ENCODE peak calls at places on chromosomes 2 and 18, in seven cellular contexts. A is HepG2, J is H1, Z is SK-N-SH, L is HCT116, O is K562, I is GM12878. M is an unnamed sample.

GRCh38 chr18:12803069-12803936 is 80.7 kb downstream of the PTPN2 start:
- DNase-seq in A (no peak), J (no peak), Z (no peak), L (no peak), O (no peak), I (peak; percentile 19), M (no peak)

GRCh38 chr2:145715601-145716000 is 1195.7 kb upstream of the ZEB2 start:
- DNase-seq in A (no peak), J (no peak), Z (no peak), L (no peak), O (no peak), I (no peak), M (no peak)

GRCh38 chr2:181988154-181988924 is 2.7 kb downstream of the PPP1R1C start:
- DNase-seq in A (no peak), J (no peak), Z (no peak), L (no peak), O (no peak), I (no peak), M (no peak)

GRCh38 chr2:3316456-3317276 is 61.0 kb downstream of the EIPR1 start:
- DNase-seq in A (no peak), J (no peak), Z (no peak), L (no peak), O (no peak), I (no peak), M (no peak)

GRCh38 chr18:66729459-66730239 is 125.8 kb upstream of the CDH19 start:
- DNase-seq in A (no peak), J (no peak), Z (no peak), L (no peak), O (no peak), I (no peak), M (no peak)

GRCh38 chr2:216596234-216596985 is 36.8 kb upstream of the IGFBP2 start:
- DNase-seq in A (no peak), J (no peak), Z (peak; percentile 69), L (no peak), O (no peak), I (no peak), M (no peak)

GRCh38 chr18:69790649-69791048 is 157.0 kb downstream of the CD226 start:
- DNase-seq in A (no peak), J (no peak), Z (no peak), L (no peak), O (no peak), I (no peak), M (no peak)

GRCh38 chr2:155690785-155691184 is 641.7 kb downstream of the NR4A2 start:
- DNase-seq in A (no peak), J (no peak), Z (no peak), L (no peak), O (no peak), I (no peak), M (no peak)

GRCh38 chr18:50783553-50783952 is 36.3 kb downstream of the MRO start:
- DNase-seq in A (no peak), J (no peak), Z (no peak), L (no peak), O (no peak), I (no peak), M (no peak)

GRCh38 chr2:178101321-178102079 is 10.7 kb upstream of the RBM45 start:
- DNase-seq in A (no peak), J (no peak), Z (no peak), L (no peak), O (peak; percentile 34), I (no peak), M (no peak)

GRCh38 chr18:5747678-5748077 is 147.6 kb downstream of the TMEM200C start:
- DNase-seq in A (peak; percentile 74), J (no peak), Z (no peak), L (no peak), O (no peak), I (no peak), M (no peak)

GRCh38 chr2:195658541-195658890 is 1.5 kb downstream of the SLC39A10 start:
- DNase-seq in A (peak; percentile 81), J (no peak), Z (peak; percentile 10), L (no peak), O (no peak), I (no peak), M (peak; percentile 35)

GRCh38 chr2:115083216-115083615 is 640.8 kb downstream of the DPP10 start:
- DNase-seq in A (no peak), J (no peak), Z (peak; percentile 4), L (no peak), O (no peak), I (no peak), M (peak; percentile 18)

GRCh38 chr2:234565842-234566619 is 69.2 kb upstream of the ARL4C start:
- DNase-seq in A (peak; percentile 46), J (no peak), Z (no peak), L (no peak), O (no peak), I (no peak), M (no peak)

GRCh38 chr2:132963161-132963560 is 293.2 kb upstream of the LYPD1 start:
- DNase-seq in A (no peak), J (no peak), Z (no peak), L (no peak), O (no peak), I (no peak), M (no peak)
- TF ChIP-seq JUND in A (no peak), J (no peak), Z (no peak), L (no peak), O (no peak), I (no peak), M (no peak)

GRCh38 chr2:75592888-75593287 is 32.1 kb upstream of the EVA1A start:
- DNase-seq in A (no peak), J (no peak), Z (no peak), L (no peak), O (no peak), I (no peak), M (no peak)

GRCh38 chr2:75595541-75596395 is 35.0 kb upstream of the EVA1A start:
- DNase-seq in A (peak; percentile 38), J (no peak), Z (no peak), L (no peak), O (no peak), I (no peak), M (no peak)

GRCh38 chr2:75589344-75590105 is 28.8 kb upstream of the EVA1A start:
- DNase-seq in A (no peak), J (no peak), Z (no peak), L (no peak), O (no peak), I (no peak), M (no peak)

GRCh38 chr2:75594599-75594998 is 33.9 kb upstream of the EVA1A start:
- DNase-seq in A (no peak), J (no peak), Z (no peak), L (no peak), O (no peak), I (no peak), M (no peak)

GRCh38 chr2:75592028-75592427 is 31.3 kb upstream of the EVA1A start:
- DNase-seq in A (peak; percentile 41), J (no peak), Z (no peak), L (peak; percentile 8), O (no peak), I (no peak), M (peak; percentile 35)
- TF ChIP-seq JUND in A (no peak), J (no peak), Z (peak; percentile 23), L (no peak), O (no peak), I (no peak), M (peak; percentile 56)

GRCh38 chr2:52034706-52035105 is 1002.8 kb upstream of the NRXN1 start:
- DNase-seq in A (no peak), J (no peak), Z (no peak), L (no peak), O (no peak), I (no peak), M (no peak)
- TF ChIP-seq JUND in A (no peak), J (no peak), Z (no peak), L (no peak), O (no peak), I (no peak), M (no peak)

GRCh38 chr2:27211943-27212625 is at the start of the genes ATRAID and SLC5A6:
- DNase-seq in A (peak; percentile 82), J (peak; percentile 93), Z (peak; percentile 99), L (peak; percentile 72), O (peak; percentile 96), I (no peak), M (peak; percentile 85)

GRCh38 chr2:27208486-27209050 is 3.3 kb upstream of the ATRAID start:
- DNase-seq in A (no peak), J (no peak), Z (no peak), L (no peak), O (no peak), I (no peak), M (no peak)

GRCh38 chr2:27211241-27211942 is 449 bp upstream of the ATRAID start:
- DNase-seq in A (no peak), J (no peak), Z (peak; percentile 74), L (no peak), O (peak; percentile 48), I (no peak), M (peak; percentile 76)

GRCh38 chr2:27212626-27213471 is 781 bp upstream of the SLC5A6 start:
- DNase-seq in A (peak; percentile 55), J (no peak), Z (peak; percentile 70), L (no peak), O (peak; percentile 53), I (no peak), M (peak; percentile 17)

DNA sequence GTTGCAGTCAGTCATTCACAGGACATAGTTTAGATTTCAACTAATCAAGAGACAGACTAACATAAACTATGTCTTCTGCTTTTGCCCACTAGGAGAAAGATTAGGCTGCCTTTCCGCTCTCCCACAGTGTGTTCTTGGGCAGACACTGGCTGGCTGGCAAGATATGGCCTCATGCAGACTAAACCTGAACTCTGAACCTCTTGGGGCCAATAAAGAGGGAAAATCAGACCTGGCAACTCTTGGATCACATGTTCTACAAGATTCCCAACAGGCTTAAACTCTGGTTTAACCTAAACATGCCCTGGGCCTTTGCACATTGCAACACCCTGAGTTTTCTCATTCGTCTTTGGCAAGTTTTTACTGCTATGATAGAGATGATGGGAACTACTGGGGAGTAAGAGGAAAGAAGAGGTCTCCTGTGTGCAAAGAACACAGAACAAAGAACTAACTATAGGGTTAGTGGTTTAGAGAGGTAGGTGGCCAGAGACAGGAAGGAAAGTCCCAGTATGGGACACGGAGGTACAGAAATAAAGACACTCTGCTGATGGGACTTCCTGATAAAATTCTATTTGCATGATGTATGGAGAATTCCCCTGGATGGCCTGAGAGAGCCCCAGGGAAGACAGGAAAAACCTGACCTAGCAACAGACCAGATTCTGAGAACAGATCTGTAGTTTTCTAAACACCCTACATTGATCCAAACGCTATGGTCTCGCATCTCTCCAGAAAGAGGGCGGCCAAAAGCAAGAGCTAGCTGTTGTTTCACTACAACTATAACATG is 2.0 kb upstream of the ATRAID start:
- DNase-seq in A (peak; percentile 76), J (no peak), Z (no peak), L (no peak), O (no peak), I (no peak), M (peak; percentile 88)
- TF ChIP-seq JUND in A (no peak), J (no peak), Z (no peak), L (no peak), O (no peak), I (no peak), M (peak; percentile 87)

GRCh38 chr18:75785175-75785574 is 357.7 kb upstream of the SMIM21 start:
- DNase-seq in A (no peak), J (no peak), Z (no peak), L (no peak), O (no peak), I (no peak), M (no peak)
- TF ChIP-seq JUND in A (no peak), J (no peak), Z (no peak), L (no peak), O (no peak), I (no peak), M (no peak)

GRCh38 chr2:43135583-43135982 is 90.8 kb downstream of the ZFP36L2 start:
- DNase-seq in A (no peak), J (no peak), Z (peak; percentile 42), L (no peak), O (no peak), I (no peak), M (no peak)
- TF ChIP-seq JUND in A (no peak), J (no peak), Z (no peak), L (no peak), O (no peak), I (no peak), M (no peak)

M was measured in T47D.